ENCODE peak calls at places on chromosomes 11 and 22, in seven cellular contexts. One of them, this sample, is unnamed.
A peak's percentile ranks its signal among the peaks of the same experiment; 100 is the strongest.

GRCh38 chr11:1203505-1204271 is 19.2 kb upstream of the MUC5B start:
- DNase-seq in cardiac muscle cell: no peak
- DNase-seq in ascending aorta: peak; percentile 63
- DNase-seq in AG04450: no peak
- DNase-seq in choroid plexus epithelial cell: peak; percentile 22
- DNase-seq in thoracic aorta: no peak
- DNase-seq in colonic mucosa: peak; percentile 38
- DNase-seq in this sample: no peak

GRCh38 chr11:120775986-120776682 is 247.8 kb upstream of the TBCEL start:
- DNase-seq in cardiac muscle cell: no peak
- DNase-seq in ascending aorta: no peak
- DNase-seq in AG04450: no peak
- DNase-seq in choroid plexus epithelial cell: no peak
- DNase-seq in thoracic aorta: no peak
- DNase-seq in colonic mucosa: no peak
- DNase-seq in this sample: no peak

GRCh38 chr11:85823816-85824215 is 12.9 kb upstream of the SYTL2 start:
- DNase-seq in cardiac muscle cell: no peak
- DNase-seq in ascending aorta: no peak
- DNase-seq in AG04450: no peak
- DNase-seq in choroid plexus epithelial cell: no peak
- DNase-seq in thoracic aorta: no peak
- DNase-seq in colonic mucosa: no peak
- DNase-seq in this sample: no peak

GRCh38 chr11:34223021-34223813 is 117.8 kb downstream of the NAT10 start:
- DNase-seq in cardiac muscle cell: peak; percentile 93
- DNase-seq in ascending aorta: peak; percentile 88
- DNase-seq in AG04450: peak; percentile 55
- DNase-seq in choroid plexus epithelial cell: peak; percentile 80
- DNase-seq in thoracic aorta: peak; percentile 30
- DNase-seq in colonic mucosa: peak; percentile 74
- DNase-seq in this sample: peak; percentile 65

GRCh38 chr22:31822523-31822922 is 68.7 kb downstream of the DEPDC5 start:
- DNase-seq in cardiac muscle cell: no peak
- DNase-seq in ascending aorta: no peak
- DNase-seq in AG04450: no peak
- DNase-seq in choroid plexus epithelial cell: no peak
- DNase-seq in thoracic aorta: no peak
- DNase-seq in colonic mucosa: no peak
- DNase-seq in this sample: no peak

GRCh38 chr11:2399488-2400068 is 972 bp upstream of the TSSC4 start:
- DNase-seq in cardiac muscle cell: peak; percentile 43
- DNase-seq in ascending aorta: peak; percentile 78
- DNase-seq in AG04450: no peak
- DNase-seq in choroid plexus epithelial cell: peak; percentile 58
- DNase-seq in thoracic aorta: no peak
- DNase-seq in colonic mucosa: peak; percentile 43
- DNase-seq in this sample: no peak

GRCh38 chr11:63736864-63737263 is 31.7 kb downstream of the ZFTA start:
- DNase-seq in cardiac muscle cell: no peak
- DNase-seq in ascending aorta: no peak
- DNase-seq in AG04450: no peak
- DNase-seq in choroid plexus epithelial cell: no peak
- DNase-seq in thoracic aorta: no peak
- DNase-seq in colonic mucosa: no peak
- DNase-seq in this sample: no peak

GRCh38 chr11:127003260-127003981 is 2.9 kb upstream of the KIRREL3 start:
- DNase-seq in cardiac muscle cell: no peak
- DNase-seq in ascending aorta: no peak
- DNase-seq in AG04450: no peak
- DNase-seq in choroid plexus epithelial cell: no peak
- DNase-seq in thoracic aorta: no peak
- DNase-seq in colonic mucosa: peak; percentile 29
- DNase-seq in this sample: no peak

GRCh38 chr22:50673231-50674126 is 856 bp downstream of the SHANK3 start:
- DNase-seq in cardiac muscle cell: no peak
- DNase-seq in ascending aorta: peak; percentile 59
- DNase-seq in AG04450: no peak
- DNase-seq in choroid plexus epithelial cell: no peak
- DNase-seq in thoracic aorta: no peak
- DNase-seq in colonic mucosa: no peak
- DNase-seq in this sample: no peak

GRCh38 chr11:91653091-91653754 is 571.4 kb upstream of the FAT3 start:
- DNase-seq in cardiac muscle cell: no peak
- DNase-seq in ascending aorta: no peak
- DNase-seq in AG04450: no peak
- DNase-seq in choroid plexus epithelial cell: no peak
- DNase-seq in thoracic aorta: no peak
- DNase-seq in colonic mucosa: no peak
- DNase-seq in this sample: no peak

GRCh38 chr11:75279273-75279672 is 38.7 kb downstream of the TPBGL start:
- DNase-seq in cardiac muscle cell: no peak
- DNase-seq in ascending aorta: no peak
- DNase-seq in AG04450: no peak
- DNase-seq in choroid plexus epithelial cell: peak; percentile 21
- DNase-seq in thoracic aorta: no peak
- DNase-seq in colonic mucosa: no peak
- DNase-seq in this sample: no peak

GRCh38 chr22:48664586-48664985 is 1163.1 kb downstream of the BRD1 start:
- DNase-seq in cardiac muscle cell: no peak
- DNase-seq in ascending aorta: no peak
- DNase-seq in AG04450: no peak
- DNase-seq in choroid plexus epithelial cell: no peak
- DNase-seq in thoracic aorta: no peak
- DNase-seq in colonic mucosa: no peak
- DNase-seq in this sample: no peak

GRCh38 chr22:34943830-34944229 is 122.1 kb upstream of the ISX start:
- DNase-seq in cardiac muscle cell: no peak
- DNase-seq in ascending aorta: no peak
- DNase-seq in AG04450: no peak
- DNase-seq in choroid plexus epithelial cell: no peak
- DNase-seq in thoracic aorta: no peak
- DNase-seq in colonic mucosa: no peak
- DNase-seq in this sample: no peak

GRCh38 chr11:889261-889660 is 21.3 kb downstream of the CHID1 start:
- DNase-seq in cardiac muscle cell: no peak
- DNase-seq in ascending aorta: no peak
- DNase-seq in AG04450: no peak
- DNase-seq in choroid plexus epithelial cell: no peak
- DNase-seq in thoracic aorta: no peak
- DNase-seq in colonic mucosa: no peak
- DNase-seq in this sample: no peak

GRCh38 chr11:119691020-119691666 is 37.9 kb downstream of the NECTIN1 start:
- DNase-seq in cardiac muscle cell: no peak
- DNase-seq in ascending aorta: no peak
- DNase-seq in AG04450: no peak
- DNase-seq in choroid plexus epithelial cell: no peak
- DNase-seq in thoracic aorta: no peak
- DNase-seq in colonic mucosa: no peak
- DNase-seq in this sample: no peak

GRCh38 chr11:9758676-9759518 is 95.0 kb downstream of the SWAP70 start:
- DNase-seq in cardiac muscle cell: peak; percentile 90
- DNase-seq in ascending aorta: peak; percentile 87
- DNase-seq in AG04450: no peak
- DNase-seq in choroid plexus epithelial cell: peak; percentile 91
- DNase-seq in thoracic aorta: peak; percentile 23
- DNase-seq in colonic mucosa: peak; percentile 83
- DNase-seq in this sample: no peak

GRCh38 chr22:35170716-35171697 is 86.3 kb upstream of the HMGXB4 start:
- DNase-seq in cardiac muscle cell: no peak
- DNase-seq in ascending aorta: no peak
- DNase-seq in AG04450: no peak
- DNase-seq in choroid plexus epithelial cell: no peak
- DNase-seq in thoracic aorta: no peak
- DNase-seq in colonic mucosa: no peak
- DNase-seq in this sample: no peak

GRCh38 chr11:6629573-6629891 is 10.3 kb upstream of the TPP1 start:
- DNase-seq in cardiac muscle cell: no peak
- DNase-seq in ascending aorta: no peak
- DNase-seq in AG04450: no peak
- DNase-seq in choroid plexus epithelial cell: no peak
- DNase-seq in thoracic aorta: no peak
- DNase-seq in colonic mucosa: no peak
- DNase-seq in this sample: no peak
- H3K4me3 ChIP-seq in cardiac muscle cell: no peak overlapping the region
- H3K4me3 ChIP-seq in ascending aorta: no peak overlapping the region
- H3K4me3 ChIP-seq in AG04450: no peak overlapping the region
- H3K4me3 ChIP-seq in choroid plexus epithelial cell: no peak overlapping the region
- H3K4me3 ChIP-seq in thoracic aorta: no peak overlapping the region
- H3K4me3 ChIP-seq in colonic mucosa: no peak overlapping the region
- H3K4me3 ChIP-seq in this sample: no peak overlapping the region

DNA sequence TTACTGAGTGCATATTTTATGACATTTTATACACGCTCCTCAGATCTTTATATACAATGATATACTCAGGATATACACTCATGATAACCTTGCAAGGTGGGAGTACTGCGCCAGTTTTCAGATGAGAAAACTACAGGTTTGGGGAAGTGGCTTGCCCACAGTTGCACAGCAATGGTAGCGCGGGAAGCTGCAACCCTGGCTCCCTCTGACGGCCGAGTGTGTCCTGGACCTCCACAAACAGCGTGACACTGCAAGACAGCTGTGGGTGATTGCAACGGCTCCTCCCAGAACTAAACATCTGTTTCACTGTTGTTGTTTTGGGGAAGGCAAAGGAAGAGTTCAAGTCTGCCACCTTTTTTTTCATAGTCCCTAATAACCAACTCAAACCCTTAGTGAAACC is 47.0 kb downstream of the PACSIN2 start:
- DNase-seq in cardiac muscle cell: no peak
- DNase-seq in ascending aorta: no peak
- DNase-seq in AG04450: no peak
- DNase-seq in choroid plexus epithelial cell: no peak
- DNase-seq in thoracic aorta: no peak
- DNase-seq in colonic mucosa: peak; percentile 50
- DNase-seq in this sample: no peak
- TF ChIP-seq CTCF in cardiac muscle cell: no peak
- TF ChIP-seq CTCF in ascending aorta: no peak
- TF ChIP-seq CTCF in AG04450: no peak
- TF ChIP-seq CTCF in choroid plexus epithelial cell: no peak
- TF ChIP-seq CTCF in thoracic aorta: no peak
- TF ChIP-seq CTCF in colonic mucosa: no peak
- TF ChIP-seq CTCF in this sample: no peak

GRCh38 chr22:39994566-39995345 is at the start of gene FAM83F:
- DNase-seq in cardiac muscle cell: peak; percentile 34
- DNase-seq in ascending aorta: no peak
- DNase-seq in AG04450: no peak
- DNase-seq in choroid plexus epithelial cell: no peak
- DNase-seq in thoracic aorta: no peak
- DNase-seq in colonic mucosa: peak; percentile 68
- DNase-seq in this sample: no peak

GRCh38 chr22:39994046-39994565 is 648 bp upstream of the FAM83F start:
- DNase-seq in cardiac muscle cell: no peak
- DNase-seq in ascending aorta: no peak
- DNase-seq in AG04450: no peak
- DNase-seq in choroid plexus epithelial cell: no peak
- DNase-seq in thoracic aorta: no peak
- DNase-seq in colonic mucosa: no peak
- DNase-seq in this sample: no peak

GRCh38 chr22:39996732-39997131 is 2.0 kb downstream of the FAM83F start:
- DNase-seq in cardiac muscle cell: no peak
- DNase-seq in ascending aorta: no peak
- DNase-seq in AG04450: no peak
- DNase-seq in choroid plexus epithelial cell: no peak
- DNase-seq in thoracic aorta: no peak
- DNase-seq in colonic mucosa: no peak
- DNase-seq in this sample: no peak

GRCh38 chr22:39997421-39997820 is 2.7 kb downstream of the FAM83F start:
- DNase-seq in cardiac muscle cell: no peak
- DNase-seq in ascending aorta: no peak
- DNase-seq in AG04450: no peak
- DNase-seq in choroid plexus epithelial cell: no peak
- DNase-seq in thoracic aorta: no peak
- DNase-seq in colonic mucosa: no peak
- DNase-seq in this sample: no peak

GRCh38 chr22:39995346-39996252 is 845 bp downstream of the FAM83F start:
- DNase-seq in cardiac muscle cell: no peak
- DNase-seq in ascending aorta: no peak
- DNase-seq in AG04450: no peak
- DNase-seq in choroid plexus epithelial cell: no peak
- DNase-seq in thoracic aorta: no peak
- DNase-seq in colonic mucosa: peak; percentile 38
- DNase-seq in this sample: no peak
- H3K4me3 ChIP-seq in cardiac muscle cell: no peak overlapping the region
- H3K4me3 ChIP-seq in ascending aorta: peak overlapping the region; percentile 11
- H3K4me3 ChIP-seq in AG04450: no peak overlapping the region
- H3K4me3 ChIP-seq in choroid plexus epithelial cell: no peak overlapping the region
- H3K4me3 ChIP-seq in thoracic aorta: peak overlapping the region; percentile 52
- H3K4me3 ChIP-seq in colonic mucosa: peak overlapping the region; percentile 63
- H3K4me3 ChIP-seq in this sample: no peak overlapping the region

DNA sequence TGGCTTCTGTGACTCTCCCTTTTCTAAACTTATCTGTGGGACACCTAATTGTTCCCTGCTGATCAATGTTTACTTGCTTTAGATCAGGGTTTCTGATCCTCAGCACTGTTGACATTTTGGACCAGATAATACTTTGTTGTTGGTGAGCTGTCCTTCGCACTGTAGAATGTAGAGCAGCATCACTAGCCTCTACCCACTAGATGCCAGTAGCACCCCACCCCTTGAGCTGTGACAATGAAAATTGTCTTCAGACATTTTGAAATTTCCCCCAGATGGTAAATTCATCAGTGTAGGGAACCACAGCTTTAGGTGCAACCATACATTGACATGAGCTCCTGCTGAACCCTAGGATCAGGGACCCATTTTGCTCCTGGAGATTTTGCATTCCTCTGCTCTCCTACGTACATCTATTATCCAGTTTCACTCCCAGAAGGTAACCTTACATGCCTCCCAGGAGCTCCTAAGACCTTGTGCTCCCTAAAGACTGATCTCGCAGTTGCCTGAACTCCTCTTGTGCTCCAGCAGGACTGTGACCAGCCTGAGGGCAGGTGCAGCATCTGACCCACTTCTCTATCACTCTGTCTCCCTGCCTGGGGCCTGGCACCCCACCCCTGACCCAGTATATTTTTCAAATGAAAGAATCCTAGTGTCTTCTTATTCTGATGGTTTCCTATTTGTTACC is 107.8 kb downstream of the FAR1 start:
- DNase-seq in cardiac muscle cell: no peak
- DNase-seq in ascending aorta: no peak
- DNase-seq in AG04450: no peak
- DNase-seq in choroid plexus epithelial cell: no peak
- DNase-seq in thoracic aorta: no peak
- DNase-seq in colonic mucosa: no peak
- DNase-seq in this sample: no peak
- TF ChIP-seq CTCF in cardiac muscle cell: peak; percentile 22
- TF ChIP-seq CTCF in ascending aorta: no peak
- TF ChIP-seq CTCF in AG04450: no peak
- TF ChIP-seq CTCF in choroid plexus epithelial cell: peak; percentile 14
- TF ChIP-seq CTCF in thoracic aorta: no peak
- TF ChIP-seq CTCF in colonic mucosa: no peak
- TF ChIP-seq CTCF in this sample: peak; percentile 35

GRCh38 chr11:94305146-94305545 is 766 bp downstream of the IZUMO1R start:
- DNase-seq in cardiac muscle cell: peak; percentile 29
- DNase-seq in ascending aorta: no peak
- DNase-seq in AG04450: peak; percentile 8
- DNase-seq in choroid plexus epithelial cell: no peak
- DNase-seq in thoracic aorta: no peak
- DNase-seq in colonic mucosa: no peak
- DNase-seq in this sample: no peak
- H3K4me3 ChIP-seq in cardiac muscle cell: no peak overlapping the region
- H3K4me3 ChIP-seq in ascending aorta: no peak overlapping the region
- H3K4me3 ChIP-seq in AG04450: no peak overlapping the region
- H3K4me3 ChIP-seq in choroid plexus epithelial cell: no peak overlapping the region
- H3K4me3 ChIP-seq in thoracic aorta: no peak overlapping the region
- H3K4me3 ChIP-seq in colonic mucosa: no peak overlapping the region
- H3K4me3 ChIP-seq in this sample: no peak overlapping the region